ENCODE peak calls at places on chromosomes 13 and 19, in seven cellular contexts. One of them, this sample, is unnamed. For H3K4me1, the result is how much of the 10 kb centered on the place peaks cover.

GRCh38 chr13:52980695-52981094 is 47.9 kb upstream of the OLFM4 start:
- DNase-seq in upper lobe of left lung: no peak
- DNase-seq in PC-9: no peak
- DNase-seq in adrenal gland: no peak
- DNase-seq in heart right ventricle: no peak
- DNase-seq in neural progenitor cell: no peak
- DNase-seq in psoas muscle: no peak
- DNase-seq in this sample: peak

GRCh38 chr19:21084343-21084742 is 2.3 kb downstream of the ZNF714 start:
- DNase-seq in upper lobe of left lung: no peak
- DNase-seq in PC-9: no peak
- DNase-seq in adrenal gland: no peak
- DNase-seq in heart right ventricle: no peak
- DNase-seq in neural progenitor cell: no peak
- DNase-seq in psoas muscle: no peak
- DNase-seq in this sample: no peak

GRCh38 chr13:89136678-89137077 is 1465.5 kb downstream of the SLITRK5 start:
- DNase-seq in upper lobe of left lung: no peak
- DNase-seq in PC-9: no peak
- DNase-seq in adrenal gland: no peak
- DNase-seq in heart right ventricle: no peak
- DNase-seq in neural progenitor cell: no peak
- DNase-seq in psoas muscle: no peak
- DNase-seq in this sample: no peak

GRCh38 chr13:110070511-110071120 is 236.3 kb downstream of the COL4A1 start:
- DNase-seq in upper lobe of left lung: no peak
- DNase-seq in PC-9: no peak
- DNase-seq in adrenal gland: no peak
- DNase-seq in heart right ventricle: no peak
- DNase-seq in neural progenitor cell: no peak
- DNase-seq in psoas muscle: no peak
- DNase-seq in this sample: peak

GRCh38 chr13:22945321-22946226 is 235.2 kb upstream of the SGCG start:
- DNase-seq in upper lobe of left lung: no peak
- DNase-seq in PC-9: no peak
- DNase-seq in adrenal gland: no peak
- DNase-seq in heart right ventricle: no peak
- DNase-seq in neural progenitor cell: no peak
- DNase-seq in psoas muscle: no peak
- DNase-seq in this sample: no peak

GRCh38 chr13:29887030-29887557 is 36.7 kb upstream of the UBL3 start:
- DNase-seq in upper lobe of left lung: no peak
- DNase-seq in PC-9: no peak
- DNase-seq in adrenal gland: no peak
- DNase-seq in heart right ventricle: no peak
- DNase-seq in neural progenitor cell: peak
- DNase-seq in psoas muscle: no peak
- DNase-seq in this sample: no peak

GRCh38 chr13:31639443-31640163 is 99.7 kb upstream of the RXFP2 start:
- DNase-seq in upper lobe of left lung: no peak
- DNase-seq in PC-9: no peak
- DNase-seq in adrenal gland: no peak
- DNase-seq in heart right ventricle: no peak
- DNase-seq in neural progenitor cell: no peak
- DNase-seq in psoas muscle: no peak
- DNase-seq in this sample: peak

GRCh38 chr13:81929988-81930387 is 1589.1 kb upstream of the SPRY2 start:
- DNase-seq in upper lobe of left lung: no peak
- DNase-seq in PC-9: no peak
- DNase-seq in adrenal gland: no peak
- DNase-seq in heart right ventricle: no peak
- DNase-seq in neural progenitor cell: peak
- DNase-seq in psoas muscle: no peak
- DNase-seq in this sample: peak

GRCh38 chr19:44608391-44608821 is 5.0 kb upstream of the IGSF23 start:
- DNase-seq in upper lobe of left lung: no peak
- DNase-seq in PC-9: no peak
- DNase-seq in adrenal gland: no peak
- DNase-seq in heart right ventricle: no peak
- DNase-seq in neural progenitor cell: no peak
- DNase-seq in psoas muscle: no peak
- DNase-seq in this sample: peak

GRCh38 chr13:45416521-45417125 is 1.6 kb downstream of the SLC25A30 start:
- DNase-seq in upper lobe of left lung: no peak
- DNase-seq in PC-9: no peak
- DNase-seq in adrenal gland: no peak
- DNase-seq in heart right ventricle: no peak
- DNase-seq in neural progenitor cell: no peak
- DNase-seq in psoas muscle: no peak
- DNase-seq in this sample: peak

GRCh38 chr13:51235756-51236564 is 13.8 kb downstream of the FAM124A start:
- DNase-seq in upper lobe of left lung: no peak
- DNase-seq in PC-9: no peak
- DNase-seq in adrenal gland: no peak
- DNase-seq in heart right ventricle: no peak
- DNase-seq in neural progenitor cell: no peak
- DNase-seq in psoas muscle: no peak
- DNase-seq in this sample: no peak

GRCh38 chr13:106110241-106110855 is 425.1 kb downstream of the EFNB2 start:
- DNase-seq in upper lobe of left lung: no peak
- DNase-seq in PC-9: no peak
- DNase-seq in adrenal gland: no peak
- DNase-seq in heart right ventricle: no peak
- DNase-seq in neural progenitor cell: peak
- DNase-seq in psoas muscle: no peak
- DNase-seq in this sample: peak

GRCh38 chr19:47483200-47483599 is 819 bp downstream of the KPTN start:
- DNase-seq in upper lobe of left lung: no peak
- DNase-seq in PC-9: no peak
- DNase-seq in adrenal gland: no peak
- DNase-seq in heart right ventricle: no peak
- DNase-seq in neural progenitor cell: no peak
- DNase-seq in psoas muscle: peak
- DNase-seq in this sample: no peak

GRCh38 chr13:105442941-105443340 is 1092.5 kb downstream of the EFNB2 start:
- DNase-seq in upper lobe of left lung: no peak
- DNase-seq in PC-9: peak
- DNase-seq in adrenal gland: no peak
- DNase-seq in heart right ventricle: no peak
- DNase-seq in neural progenitor cell: no peak
- DNase-seq in psoas muscle: no peak
- DNase-seq in this sample: peak

GRCh38 chr13:79486433-79487188 is 5.7 kb downstream of the NDFIP2 start:
- DNase-seq in upper lobe of left lung: no peak
- DNase-seq in PC-9: no peak
- DNase-seq in adrenal gland: no peak
- DNase-seq in heart right ventricle: no peak
- DNase-seq in neural progenitor cell: no peak
- DNase-seq in psoas muscle: no peak
- DNase-seq in this sample: no peak

GRCh38 chr13:114097893-114098688 is 34.3 kb downstream of the RASA3 start:
- DNase-seq in upper lobe of left lung: peak
- DNase-seq in PC-9: no peak
- DNase-seq in adrenal gland: no peak
- DNase-seq in heart right ventricle: peak
- DNase-seq in neural progenitor cell: no peak
- DNase-seq in psoas muscle: peak
- DNase-seq in this sample: no peak

GRCh38 chr19:33268162-33268991 is 34.0 kb downstream of the CEBPA start:
- DNase-seq in upper lobe of left lung: peak
- DNase-seq in PC-9: no peak
- DNase-seq in adrenal gland: no peak
- DNase-seq in heart right ventricle: no peak
- DNase-seq in neural progenitor cell: no peak
- DNase-seq in psoas muscle: peak
- DNase-seq in this sample: no peak

GRCh38 chr13:113559061-113559460 is 25.5 kb upstream of the TFDP1 start:
- DNase-seq in upper lobe of left lung: no peak
- DNase-seq in PC-9: no peak
- DNase-seq in adrenal gland: no peak
- DNase-seq in heart right ventricle: no peak
- DNase-seq in neural progenitor cell: no peak
- DNase-seq in psoas muscle: no peak
- DNase-seq in this sample: no peak

GRCh38 chr19:17075860-17076538 is 422 bp downstream of the MYO9B start:
- DNase-seq in upper lobe of left lung: peak
- DNase-seq in PC-9: no peak
- DNase-seq in adrenal gland: no peak
- DNase-seq in heart right ventricle: peak
- DNase-seq in neural progenitor cell: peak
- DNase-seq in psoas muscle: peak
- DNase-seq in this sample: peak

GRCh38 chr13:73865027-73865426 is 269.2 kb downstream of the KLF12 start:
- DNase-seq in upper lobe of left lung: no peak
- DNase-seq in PC-9: no peak
- DNase-seq in adrenal gland: no peak
- DNase-seq in heart right ventricle: no peak
- DNase-seq in neural progenitor cell: no peak
- DNase-seq in psoas muscle: no peak
- DNase-seq in this sample: no peak

GRCh38 chr19:40006273-40006691 is 9.4 kb downstream of the ZNF546 start:
- DNase-seq in upper lobe of left lung: no peak
- DNase-seq in PC-9: no peak
- DNase-seq in adrenal gland: no peak
- DNase-seq in heart right ventricle: no peak
- DNase-seq in neural progenitor cell: no peak
- DNase-seq in psoas muscle: no peak
- DNase-seq in this sample: peak

GRCh38 chr13:40087021-40088002 is 431.9 kb downstream of the COG6 start:
- DNase-seq in upper lobe of left lung: no peak
- DNase-seq in PC-9: no peak
- DNase-seq in adrenal gland: no peak
- DNase-seq in heart right ventricle: no peak
- DNase-seq in neural progenitor cell: peak
- DNase-seq in psoas muscle: no peak
- DNase-seq in this sample: peak

GRCh38 chr19:38717855-38718254 is 26.4 kb downstream of the CAPN12 start:
- DNase-seq in upper lobe of left lung: peak
- DNase-seq in PC-9: no peak
- DNase-seq in adrenal gland: no peak
- DNase-seq in heart right ventricle: no peak
- DNase-seq in neural progenitor cell: no peak
- DNase-seq in psoas muscle: no peak
- DNase-seq in this sample: no peak
- H3K4me1 ChIP-seq in upper lobe of left lung: under half
- H3K4me1 ChIP-seq in PC-9: under half
- H3K4me1 ChIP-seq in adrenal gland: under half
- H3K4me1 ChIP-seq in heart right ventricle: half or more
- H3K4me1 ChIP-seq in neural progenitor cell: under half
- H3K4me1 ChIP-seq in psoas muscle: half or more
- H3K4me1 ChIP-seq in this sample: under half

DNA sequence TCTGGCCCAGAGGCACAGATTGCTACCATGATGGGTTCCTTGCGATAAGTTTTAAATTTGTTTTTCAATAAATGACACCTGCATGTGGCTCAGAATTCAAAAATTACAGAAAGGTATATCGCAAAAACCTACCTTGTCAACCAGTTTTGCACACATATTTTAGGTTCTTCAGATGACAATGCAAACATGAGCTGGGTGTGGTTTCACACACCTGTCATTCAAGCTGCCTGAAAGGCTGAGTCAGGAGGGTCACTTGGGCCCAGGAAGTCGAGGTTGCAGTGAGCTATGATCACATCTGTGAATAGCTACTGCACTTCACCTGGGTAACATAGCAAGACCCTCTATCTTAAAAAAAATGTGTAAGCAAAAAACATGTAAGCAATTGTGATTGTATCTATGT is 56.1 kb downstream of the DNM2 start:
- DNase-seq in upper lobe of left lung: no peak
- DNase-seq in PC-9: peak
- DNase-seq in adrenal gland: no peak
- DNase-seq in heart right ventricle: no peak
- DNase-seq in neural progenitor cell: no peak
- DNase-seq in psoas muscle: no peak
- DNase-seq in this sample: peak
- H3K4me1 ChIP-seq in upper lobe of left lung: under half
- H3K4me1 ChIP-seq in PC-9: under half
- H3K4me1 ChIP-seq in adrenal gland: under half
- H3K4me1 ChIP-seq in heart right ventricle: under half
- H3K4me1 ChIP-seq in neural progenitor cell: under half
- H3K4me1 ChIP-seq in psoas muscle: under half
- H3K4me1 ChIP-seq in this sample: under half

GRCh38 chr19:2611483-2612464 is 90.7 kb downstream of the GNG7 start:
- DNase-seq in upper lobe of left lung: no peak
- DNase-seq in PC-9: no peak
- DNase-seq in adrenal gland: no peak
- DNase-seq in heart right ventricle: no peak
- DNase-seq in neural progenitor cell: no peak
- DNase-seq in psoas muscle: no peak
- DNase-seq in this sample: no peak

GRCh38 chr19:2607712-2608601 is 94.5 kb downstream of the GNG7 start:
- DNase-seq in upper lobe of left lung: peak
- DNase-seq in PC-9: no peak
- DNase-seq in adrenal gland: no peak
- DNase-seq in heart right ventricle: no peak
- DNase-seq in neural progenitor cell: no peak
- DNase-seq in psoas muscle: no peak
- DNase-seq in this sample: no peak

GRCh38 chr19:2610637-2611482 is 91.6 kb downstream of the GNG7 start:
- DNase-seq in upper lobe of left lung: peak
- DNase-seq in PC-9: peak
- DNase-seq in adrenal gland: peak
- DNase-seq in heart right ventricle: peak
- DNase-seq in neural progenitor cell: peak
- DNase-seq in psoas muscle: peak
- DNase-seq in this sample: peak

GRCh38 chr19:2609389-2610116 is 92.9 kb downstream of the GNG7 start:
- DNase-seq in upper lobe of left lung: no peak
- DNase-seq in PC-9: no peak
- DNase-seq in adrenal gland: no peak
- DNase-seq in heart right ventricle: no peak
- DNase-seq in neural progenitor cell: no peak
- DNase-seq in psoas muscle: no peak
- DNase-seq in this sample: no peak

GRCh38 chr19:2608602-2608922 is 93.9 kb downstream of the GNG7 start:
- DNase-seq in upper lobe of left lung: no peak
- DNase-seq in PC-9: no peak
- DNase-seq in adrenal gland: no peak
- DNase-seq in heart right ventricle: no peak
- DNase-seq in neural progenitor cell: no peak
- DNase-seq in psoas muscle: no peak
- DNase-seq in this sample: no peak
- H3K4me1 ChIP-seq in upper lobe of left lung: under half
- H3K4me1 ChIP-seq in PC-9: under half
- H3K4me1 ChIP-seq in adrenal gland: under half
- H3K4me1 ChIP-seq in heart right ventricle: under half
- H3K4me1 ChIP-seq in neural progenitor cell: under half
- H3K4me1 ChIP-seq in psoas muscle: under half
- H3K4me1 ChIP-seq in this sample: under half

GRCh38 chr13:59846845-59847620 is 316.7 kb downstream of the DIAPH3 start:
- DNase-seq in upper lobe of left lung: no peak
- DNase-seq in PC-9: no peak
- DNase-seq in adrenal gland: no peak
- DNase-seq in heart right ventricle: no peak
- DNase-seq in neural progenitor cell: peak
- DNase-seq in psoas muscle: no peak
- DNase-seq in this sample: no peak

GRCh38 chr13:59842507-59842906 is 321.2 kb downstream of the DIAPH3 start:
- DNase-seq in upper lobe of left lung: no peak
- DNase-seq in PC-9: no peak
- DNase-seq in adrenal gland: no peak
- DNase-seq in heart right ventricle: no peak
- DNase-seq in neural progenitor cell: no peak
- DNase-seq in psoas muscle: no peak
- DNase-seq in this sample: peak

GRCh38 chr13:59837101-59837500 is 326.6 kb downstream of the DIAPH3 start:
- DNase-seq in upper lobe of left lung: no peak
- DNase-seq in PC-9: no peak
- DNase-seq in adrenal gland: no peak
- DNase-seq in heart right ventricle: no peak
- DNase-seq in neural progenitor cell: no peak
- DNase-seq in psoas muscle: no peak
- DNase-seq in this sample: peak

GRCh38 chr13:59843040-59843439 is 320.7 kb downstream of the DIAPH3 start:
- DNase-seq in upper lobe of left lung: no peak
- DNase-seq in PC-9: no peak
- DNase-seq in adrenal gland: no peak
- DNase-seq in heart right ventricle: no peak
- DNase-seq in neural progenitor cell: no peak
- DNase-seq in psoas muscle: no peak
- DNase-seq in this sample: peak
- H3K4me1 ChIP-seq in upper lobe of left lung: under half
- H3K4me1 ChIP-seq in PC-9: under half
- H3K4me1 ChIP-seq in adrenal gland: under half
- H3K4me1 ChIP-seq in heart right ventricle: under half
- H3K4me1 ChIP-seq in neural progenitor cell: under half
- H3K4me1 ChIP-seq in psoas muscle: under half
- H3K4me1 ChIP-seq in this sample: under half

This sample was measured in PC-3.